ENCODE peak calls at places on chromosomes 12 and 14, in six cellular contexts. M is T-cell; X is Right ventricle myocardium superior; K is stimulated activated CD4-positive, alpha-beta T cell treated with anti-CD3 and anti-CD28 coated beads, Interleukin-4, amount 100 ng/mL, for 24 hours; D is ELR; U is GM23248. H is an unnamed sample.
A peak's percentile ranks its signal among the peaks of the same experiment; 100 is the strongest.

GRCh38 chr12:127550271-127550670 is 716.7 kb upstream of the TMEM132C start:
- DNase-seq in U (peak; percentile 82), D (peak; percentile 87), X (no peak), M (no peak), K (no peak), H (no peak)

GRCh38 chr14:21734457-21735074 is 60.9 kb upstream of the OR4E1 start:
- DNase-seq in U (peak; percentile 43), D (peak; percentile 68), M (peak; percentile 29), K (peak; percentile 52), X (no peak), H (no peak)

GRCh38 chr14:69464829-69465228 is 19.7 kb upstream of the PLEKHD1 start:
- DNase-seq in X (no peak), K (no peak), D (peak; percentile 97), M (no peak), U (peak; percentile 91), H (no peak)

GRCh38 chr14:33342299-33342974 is 403.8 kb downstream of the NPAS3 start:
- DNase-seq in U (no peak), X (no peak), D (no peak), M (no peak), K (no peak), H (no peak)

GRCh38 chr14:84074626-84075025 is 1455.3 kb upstream of the FLRT2 start:
- DNase-seq in X (no peak), U (no peak), D (no peak), M (no peak), K (no peak), H (no peak)

GRCh38 chr12:5437122-5437521 is 5.2 kb downstream of the NTF3 start:
- DNase-seq in M (no peak), X (no peak), U (no peak), D (no peak), K (no peak), H (no peak)

GRCh38 chr12:122602456-122602855 is 75.4 kb downstream of the KNTC1 start:
- DNase-seq in U (no peak), M (no peak), X (no peak), K (no peak), D (no peak), H (no peak)

GRCh38 chr12:45244561-45245348 is 28.9 kb downstream of the ANO6 start:
- DNase-seq in M (no peak), U (peak; percentile 81), D (peak; percentile 39), K (no peak), X (no peak), H (no peak)

GRCh38 chr14:73238941-73239340 is 1.6 kb downstream of the PAPLN start:
- DNase-seq in M (no peak), K (no peak), D (no peak), U (no peak), X (no peak), H (no peak)

GRCh38 chr14:79734151-79734550 is 477.2 kb downstream of the DIO2 start:
- DNase-seq in K (no peak), X (no peak), D (no peak), M (no peak), U (no peak), H (no peak)

GRCh38 chr12:52175411-52176350 is 16.1 kb downstream of the KRT80 start:
- DNase-seq in X (no peak), D (no peak), M (no peak), K (no peak), U (no peak), H (no peak)

GRCh38 chr12:74985293-74985985 is 224.2 kb downstream of the KCNC2 start:
- DNase-seq in U (no peak), X (peak; percentile 26), D (no peak), M (no peak), K (no peak), H (no peak)

GRCh38 chr12:97921957-97922722 is 459.5 kb downstream of the RMST start:
- DNase-seq in X (no peak), K (no peak), D (peak; percentile 1), U (peak; percentile 27), M (no peak), H (no peak)

GRCh38 chr14:71855399-71856036 is 76.7 kb upstream of the RGS6 start:
- DNase-seq in U (peak; percentile 76), X (peak; percentile 82), D (peak; percentile 73), K (peak; percentile 47), M (peak; percentile 36), H (peak; percentile 26)

GRCh38 chr12:59086124-59086523 is 165.8 kb upstream of the LRIG3 start:
- DNase-seq in X (no peak), U (no peak), K (no peak), D (no peak), M (no peak), H (no peak)

GRCh38 chr14:100030441-100031153 is 34.6 kb upstream of the EVL start:
- DNase-seq in M (no peak), D (peak; percentile 95), K (no peak), X (no peak), U (peak; percentile 95), H (no peak)

GRCh38 chr12:66275040-66275439 is 27.3 kb upstream of the HELB start:
- DNase-seq in M (no peak), K (no peak), D (no peak), U (no peak), X (no peak), H (no peak)

GRCh38 chr14:104937161-104937560 is 12.5 kb downstream of the PLD4 start:
- DNase-seq in M (no peak), U (no peak), X (no peak), D (no peak), K (no peak), H (no peak)

GRCh38 chr14:61132894-61133293 is 148.2 kb downstream of the TMEM30B start:
- DNase-seq in U (no peak), D (no peak), X (no peak), K (no peak), M (no peak), H (no peak)

GRCh38 chr12:24507827-24508226 is 441.1 kb downstream of the BCAT1 start:
- DNase-seq in M (no peak), U (no peak), K (no peak), X (no peak), D (no peak), H (no peak)

GRCh38 chr14:54606631-54607133 is 39.8 kb downstream of the SAMD4A start:
- DNase-seq in D (peak; percentile 77), K (no peak), U (peak; percentile 91), M (no peak), X (peak; percentile 59), H (no peak)

GRCh38 chr12:90301095-90301494 is 592.5 kb upstream of the ATP2B1 start:
- DNase-seq in D (no peak), X (no peak), U (no peak), M (no peak), K (no peak), H (no peak)

GRCh38 chr12:3967556-3968160 is 94.5 kb upstream of the PARP11 start:
- DNase-seq in X (no peak), K (no peak), D (no peak), M (no peak), U (no peak), H (no peak)

GRCh38 chr12:116361404-116362223 is 84.1 kb upstream of the MED13L start:
- DNase-seq in M (no peak), D (no peak), U (no peak), X (no peak), K (no peak), H (no peak)

GRCh38 chr14:93953739-93954515 is 22.4 kb downstream of the ASB2 start:
- DNase-seq in U (no peak), K (no peak), M (no peak), D (no peak), X (no peak), H (no peak)

GRCh38 chr12:19093218-19093617 is 36.3 kb upstream of the PLEKHA5 start:
- DNase-seq in D (peak; percentile 15), X (no peak), U (no peak), M (no peak), K (no peak), H (no peak)

GRCh38 chr12:93780115-93780641 is 103.0 kb downstream of the CRADD start:
- DNase-seq in U (peak; percentile 35), M (no peak), D (peak; percentile 66), X (no peak), K (no peak), H (no peak)